ENCODE peak calls at places on chromosomes 16 and 17, in four cellular contexts. H is adipocyte, B is A549, Z is renal cortical epithelial cell. N is an unnamed sample.

GRCh38 chr17:7294614-7295153 is at the start of gene YBX2:
- DNase-seq in B (peak), Z (no peak), H (peak), N (peak)

GRCh38 chr17:8163978-8164814 is 1.4 kb upstream of the VAMP2 start:
- DNase-seq in Z (peak), H (peak), B (peak), N (peak)

GRCh38 chr17:28532063-28532960 is 20.1 kb downstream of the UNC119 start:
- DNase-seq in H (no peak), B (no peak), Z (peak), N (no peak)

GRCh38 chr17:19286751-19287341 is 49.7 kb downstream of the EPN2 start:
- DNase-seq in B (no peak), H (no peak), Z (no peak), N (no peak)

GRCh38 chr16:66741971-66742396 is 9.4 kb downstream of the DYNC1LI2 start:
- DNase-seq in Z (no peak), B (no peak), H (no peak), N (no peak)

GRCh38 chr17:14301761-14302401 is 1.0 kb downstream of the HS3ST3B1 start:
- DNase-seq in Z (no peak), H (peak), B (no peak), N (peak)

GRCh38 chr16:66473654-66474519 is 46.8 kb downstream of the BEAN1 start:
- DNase-seq in Z (no peak), H (no peak), B (no peak), N (no peak)

GRCh38 chr16:19223235-19223847 is 55.3 kb downstream of the SYT17 start:
- DNase-seq in B (no peak), H (peak), Z (no peak), N (no peak)

GRCh38 chr16:86590501-86591144 is 12.3 kb downstream of the FOXL1 start:
- DNase-seq in B (no peak), Z (peak), H (peak), N (no peak)

GRCh38 chr16:67470314-67470713 is 10.6 kb downstream of the ATP6V0D1 start:
- DNase-seq in H (no peak), B (no peak), Z (no peak), N (no peak)